ENCODE peak calls at places on chromosome 7, in four cellular contexts. A is A549, J is WTC11, D is HepG2. G is an unnamed sample.

GRCh38 chr7:5408777-5409176 is 14.9 kb downstream of the TNRC18 start:
- DNase-seq in D (no peak), A (no peak), J (no peak), G (no peak)

GRCh38 chr7:103149808-103150180 is 895 bp upstream of the NAPEPLD start:
- DNase-seq in A (no peak), D (no peak), J (no peak), G (peak; percentile 30)

GRCh38 chr7:119959811-119960210 is 313.2 kb upstream of the KCND2 start:
- DNase-seq in A (no peak), J (no peak), D (no peak), G (no peak)

GRCh38 chr7:150322114-150322832 is 882 bp upstream of the LRRC61 start:
- DNase-seq in D (peak; percentile 29), J (no peak), A (no peak), G (peak; percentile 27)

GRCh38 chr7:2146676-2147472 is 85.9 kb downstream of the MAD1L1 start:
- DNase-seq in A (no peak), J (no peak), D (no peak), G (no peak)

GRCh38 chr7:9600974-9601373 is 1167.6 kb downstream of the NXPH1 start:
- DNase-seq in D (no peak), A (no peak), J (peak; percentile 46), G (no peak)

GRCh38 chr7:80240265-80241025 is 105.8 kb downstream of the GNAI1 start:
- DNase-seq in A (no peak), J (no peak), D (no peak), G (no peak)

GRCh38 chr7:111083423-111083822 is 7.5 kb upstream of the LRRN3 start:
- DNase-seq in A (no peak), J (no peak), D (no peak), G (no peak)

GRCh38 chr7:18437086-18437485 is 58.5 kb upstream of the HDAC9 start:
- DNase-seq in J (no peak), A (no peak), D (no peak), G (no peak)

GRCh38 chr7:38306136-38306535 is 32.7 kb upstream of the TARP start:
- DNase-seq in J (no peak), A (no peak), D (no peak), G (no peak)

GRCh38 chr7:139034336-139034735 is 1.5 kb downstream of the ZC3HAV1L start:
- DNase-seq in A (peak; percentile 31), J (no peak), D (no peak), G (no peak)

GRCh38 chr7:144407266-144407931 is 3.9 kb upstream of the NOBOX start:
- DNase-seq in J (no peak), D (no peak), A (no peak), G (no peak)

GRCh38 chr7:80542398-80542797 is 30.5 kb upstream of the GNAT3 start:
- DNase-seq in D (no peak), A (peak; percentile 10), J (no peak), G (no peak)

GRCh38 chr7:27108390-27109127 is 6.1 kb upstream of the HOXA2 start:
- DNase-seq in J (peak; percentile 72), D (no peak), A (no peak), G (no peak)

GRCh38 chr7:105126436-105126975 is 112.5 kb downstream of the KMT2E start:
- DNase-seq in J (no peak), A (no peak), D (no peak), G (no peak)

GRCh38 chr7:128701062-128701785 is 29.1 kb downstream of the GARIN1A start:
- DNase-seq in D (no peak), J (no peak), A (no peak), G (no peak)

GRCh38 chr7:138735399-138735798 is 34.2 kb upstream of the SVOPL start:
- DNase-seq in J (no peak), D (no peak), A (no peak), G (no peak)

GRCh38 chr7:149838224-149838991 is at the start of gene ZNF862:
- DNase-seq in D (peak; percentile 95), J (peak; percentile 98), A (peak; percentile 99), G (peak; percentile 100)

GRCh38 chr7:32870298-32870697 is 21.3 kb downstream of the KBTBD2 start:
- DNase-seq in D (no peak), A (no peak), J (no peak), G (no peak)

GRCh38 chr7:97454636-97455035 is 277.2 kb upstream of the TAC1 start:
- DNase-seq in A (no peak), D (no peak), J (no peak), G (no peak)

GRCh38 chr7:127873151-127873550 is 158.1 kb downstream of the LRRC4 start:
- DNase-seq in D (no peak), A (no peak), J (no peak), G (no peak)

GRCh38 chr7:37411444-37412034 is 37.1 kb downstream of the ELMO1 start:
- DNase-seq in J (no peak), D (no peak), A (no peak), G (no peak)

GRCh38 chr7:122989041-122989440 is 6.5 kb downstream of the TAS2R16 start:
- DNase-seq in A (no peak), D (no peak), J (no peak), G (no peak)

GRCh38 chr7:106839511-106839910 is 25.6 kb upstream of the PIK3CG start:
- DNase-seq in J (no peak), D (no peak), A (no peak), G (no peak)

GRCh38 chr7:101943306-101943705 is 125.9 kb downstream of the CUX1 start:
- DNase-seq in J (no peak), D (no peak), A (no peak), G (no peak)

GRCh38 chr7:101856488-101857357 is 39.3 kb downstream of the CUX1 start:
- DNase-seq in J (peak; percentile 26), A (peak; percentile 99), D (peak; percentile 95), G (peak; percentile 98)

GRCh38 chr7:45970454-45970853 is 49.4 kb upstream of the IGFBP3 start:
- DNase-seq in D (no peak), J (no peak), A (no peak), G (no peak)

GRCh38 chr7:11424006-11424405 is 408.0 kb downstream of the THSD7A start:
- DNase-seq in J (no peak), D (no peak), A (no peak), G (no peak)

GRCh38 chr7:30327813-30328212 is 43.4 kb downstream of the ZNRF2 start:
- DNase-seq in J (no peak), D (no peak), A (no peak), G (no peak)

GRCh38 chr7:128030263-128030998 is 806 bp downstream of the LRRC4 start:
- DNase-seq in A (no peak), D (no peak), J (peak; percentile 59), G (no peak)

GRCh38 chr7:20735346-20736065 is 51.2 kb downstream of the SP8 start:
- DNase-seq in J (no peak), A (no peak), D (no peak), G (no peak)
- TF ChIP-seq HMGXB4 in J (no peak), A (no peak), D (no peak), G (no peak)

GRCh38 chr7:158325530-158326381 is 261.9 kb downstream of the PTPRN2 start:
- DNase-seq in A (no peak), D (peak; percentile 30), J (peak; percentile 89), G (no peak)
- TF ChIP-seq HMGXB4 in A (no peak), D (no peak), J (no peak), G (no peak)

DNA sequence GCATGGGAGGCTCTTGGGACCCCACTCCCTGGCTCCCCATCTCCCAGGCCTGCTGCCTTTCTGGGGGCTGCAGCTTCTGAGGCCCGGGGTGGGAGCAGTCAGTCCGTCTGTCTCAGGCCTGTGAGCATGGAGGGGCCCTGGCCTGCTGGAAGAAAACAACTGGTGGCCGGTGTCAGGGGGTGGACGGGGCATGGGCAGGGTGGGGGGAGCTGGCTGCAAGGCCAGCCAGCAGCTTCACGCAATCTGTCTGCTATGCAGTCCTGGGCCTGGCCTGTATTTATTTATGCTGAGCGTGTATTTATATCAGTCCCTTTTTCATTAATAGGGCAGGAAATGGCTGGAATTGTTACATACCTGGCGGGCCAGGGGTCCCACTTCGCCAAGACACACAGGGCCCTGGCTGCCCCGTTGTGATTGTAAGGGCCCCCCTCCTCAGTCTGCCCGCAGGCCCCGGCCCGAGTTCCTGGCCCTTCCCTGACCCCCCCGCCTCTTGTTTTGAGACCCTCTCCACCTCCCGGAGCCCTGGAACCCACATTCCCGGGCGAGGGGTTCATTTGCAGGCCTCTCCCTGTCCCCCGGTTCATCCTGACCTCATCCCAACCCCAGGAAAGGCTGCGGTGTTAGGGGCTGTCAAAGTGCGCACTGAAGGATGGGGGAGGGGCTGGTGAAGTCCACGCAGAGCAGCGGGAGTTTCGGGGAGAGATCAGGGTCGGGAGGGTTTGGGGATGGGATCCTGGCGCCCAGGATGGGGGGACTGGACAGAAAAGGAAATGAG is 8.2 kb downstream of the TMEM270 start:
- DNase-seq in D (no peak), A (no peak), J (no peak), G (no peak)
- TF ChIP-seq HMGXB4 in D (no peak), A (no peak), J (no peak), G (no peak)

GRCh38 chr7:121301441-121302213 is 27.2 kb upstream of the WNT16 start:
- DNase-seq in J (no peak), A (no peak), D (no peak), G (no peak)

GRCh38 chr7:121300685-121301084 is 28.1 kb upstream of the WNT16 start:
- DNase-seq in D (no peak), A (no peak), J (no peak), G (no peak)

GRCh38 chr7:121302214-121302745 is 26.5 kb upstream of the WNT16 start:
- DNase-seq in J (no peak), D (no peak), A (no peak), G (no peak)

GRCh38 chr7:121297843-121298242 is 31.0 kb upstream of the WNT16 start:
- DNase-seq in D (no peak), J (no peak), A (no peak), G (no peak)

GRCh38 chr7:121298831-121299239 is 30.0 kb upstream of the WNT16 start:
- DNase-seq in J (no peak), A (no peak), D (no peak), G (no peak)
- TF ChIP-seq HMGXB4 in J (no peak), A (no peak), D (no peak), G (no peak)

GRCh38 chr7:828793-829561 is 3.3 kb upstream of the SUN1 start:
- DNase-seq in J (no peak), A (no peak), D (no peak), G (no peak)

GRCh38 chr7:824664-825063 is 7.6 kb upstream of the SUN1 start:
- DNase-seq in D (no peak), J (no peak), A (no peak), G (no peak)

GRCh38 chr7:824106-824505 is 8.2 kb upstream of the SUN1 start:
- DNase-seq in D (no peak), A (no peak), J (no peak), G (no peak)

GRCh38 chr7:825386-825785 is 6.9 kb upstream of the SUN1 start:
- DNase-seq in J (no peak), A (no peak), D (no peak), G (no peak)

DNA sequence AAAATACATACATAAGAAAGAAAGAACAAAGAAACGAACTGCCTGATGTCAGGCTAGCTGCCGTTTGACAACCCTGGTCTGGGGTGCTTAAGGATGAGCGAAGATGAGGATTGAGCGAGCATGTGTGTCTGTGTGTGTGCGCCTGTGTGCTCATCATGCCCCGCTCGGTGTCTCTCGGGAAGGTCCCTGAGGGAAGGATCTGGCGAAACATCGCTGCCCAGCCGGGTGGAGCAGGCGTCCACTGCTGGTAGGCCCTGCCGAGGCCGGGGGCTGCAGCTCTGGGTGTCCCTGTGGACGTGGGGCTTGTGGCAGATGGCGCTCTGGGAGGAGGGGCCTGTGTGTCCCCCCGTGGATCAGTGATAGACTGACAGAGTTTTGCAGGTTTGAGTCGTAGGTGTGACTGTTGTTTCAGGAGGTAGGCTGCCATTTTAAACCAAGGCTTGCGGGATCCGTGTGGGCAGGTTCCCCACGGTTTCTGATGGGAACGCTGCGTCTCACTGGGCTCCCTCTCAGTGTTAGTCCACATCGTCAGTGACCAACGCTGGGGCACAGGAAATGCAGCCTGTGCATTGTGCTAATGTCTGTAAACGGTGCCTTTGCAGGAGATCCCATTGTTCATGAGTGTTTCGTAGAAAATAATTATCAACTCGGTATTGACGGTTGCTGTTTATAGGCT is 5.9 kb upstream of the SUN1 start:
- DNase-seq in A (no peak), D (no peak), J (no peak), G (no peak)
- TF ChIP-seq HMGXB4 in A (no peak), D (no peak), J (no peak), G (no peak)

G was measured in K562.